ENCODE peak calls at places on chromosomes 3 and 15, in ten cellular contexts. One of them, this sample, is unnamed.

GRCh38 chr3:127915115-127915936 is at the start of gene KBTBD12:
- DNase-seq in fibroblast of pulmonary artery: no peak
- DNase-seq in suprapubic skin: no peak
- DNase-seq in heart left ventricle: peak; percentile 70
- DNase-seq in mesenchymal stem cell: no peak
- DNase-seq in cardiac muscle cell: peak; percentile 43
- DNase-seq in GM12865: no peak
- DNase-seq in colonic mucosa: peak; percentile 57
- DNase-seq in BJ: no peak
- DNase-seq in fibroblast of lung: no peak
- DNase-seq in this sample: no peak

GRCh38 chr15:29652595-29652994 is 169.7 kb downstream of the TJP1 start:
- DNase-seq in GM12865: no peak
- DNase-seq in BJ: no peak
- DNase-seq in heart left ventricle: no peak
- DNase-seq in cardiac muscle cell: no peak
- DNase-seq in suprapubic skin: no peak
- DNase-seq in fibroblast of pulmonary artery: no peak
- DNase-seq in fibroblast of lung: no peak
- DNase-seq in colonic mucosa: no peak
- DNase-seq in mesenchymal stem cell: no peak
- DNase-seq in this sample: no peak

GRCh38 chr15:60840306-60840702 is 361.4 kb upstream of the ICE2 start:
- DNase-seq in BJ: no peak
- DNase-seq in mesenchymal stem cell: peak; percentile 31
- DNase-seq in suprapubic skin: no peak
- DNase-seq in colonic mucosa: no peak
- DNase-seq in cardiac muscle cell: no peak
- DNase-seq in heart left ventricle: no peak
- DNase-seq in fibroblast of pulmonary artery: peak; percentile 42
- DNase-seq in GM12865: no peak
- DNase-seq in fibroblast of lung: no peak
- DNase-seq in this sample: no peak

GRCh38 chr3:138675393-138675792 is 66.8 kb downstream of the FAIM start:
- DNase-seq in suprapubic skin: no peak
- DNase-seq in mesenchymal stem cell: peak; percentile 65
- DNase-seq in fibroblast of lung: peak; percentile 40
- DNase-seq in colonic mucosa: no peak
- DNase-seq in cardiac muscle cell: no peak
- DNase-seq in fibroblast of pulmonary artery: peak; percentile 35
- DNase-seq in BJ: no peak
- DNase-seq in heart left ventricle: no peak
- DNase-seq in GM12865: no peak
- DNase-seq in this sample: peak; percentile 41

GRCh38 chr3:128875556-128876120 is 3.8 kb upstream of the ACAD9 start:
- DNase-seq in mesenchymal stem cell: peak; percentile 41
- DNase-seq in GM12865: peak; percentile 54
- DNase-seq in colonic mucosa: peak; percentile 28
- DNase-seq in heart left ventricle: peak; percentile 27
- DNase-seq in suprapubic skin: no peak
- DNase-seq in fibroblast of pulmonary artery: peak; percentile 23
- DNase-seq in fibroblast of lung: peak; percentile 12
- DNase-seq in cardiac muscle cell: peak; percentile 55
- DNase-seq in BJ: no peak
- DNase-seq in this sample: peak; percentile 21

GRCh38 chr15:29669823-29670222 is 152.4 kb downstream of the TJP1 start:
- DNase-seq in cardiac muscle cell: no peak
- DNase-seq in BJ: no peak
- DNase-seq in colonic mucosa: no peak
- DNase-seq in fibroblast of lung: no peak
- DNase-seq in mesenchymal stem cell: peak; percentile 26
- DNase-seq in heart left ventricle: no peak
- DNase-seq in fibroblast of pulmonary artery: peak; percentile 36
- DNase-seq in GM12865: peak; percentile 8
- DNase-seq in suprapubic skin: no peak
- DNase-seq in this sample: peak; percentile 87

GRCh38 chr15:74768771-74769342 is 13.0 kb upstream of the CSK start:
- DNase-seq in GM12865: peak; percentile 66
- DNase-seq in cardiac muscle cell: peak; percentile 79
- DNase-seq in fibroblast of lung: peak; percentile 52
- DNase-seq in heart left ventricle: peak; percentile 57
- DNase-seq in mesenchymal stem cell: peak; percentile 67
- DNase-seq in fibroblast of pulmonary artery: peak; percentile 53
- DNase-seq in colonic mucosa: peak; percentile 54
- DNase-seq in BJ: no peak
- DNase-seq in suprapubic skin: no peak
- DNase-seq in this sample: peak; percentile 58

GRCh38 chr3:58011580-58011979 is 3.4 kb downstream of the FLNB start:
- DNase-seq in heart left ventricle: no peak
- DNase-seq in fibroblast of lung: no peak
- DNase-seq in fibroblast of pulmonary artery: no peak
- DNase-seq in cardiac muscle cell: no peak
- DNase-seq in mesenchymal stem cell: no peak
- DNase-seq in colonic mucosa: no peak
- DNase-seq in suprapubic skin: no peak
- DNase-seq in GM12865: no peak
- DNase-seq in BJ: no peak
- DNase-seq in this sample: no peak

GRCh38 chr3:158104346-158105020 is 1.7 kb downstream of the SHOX2 start:
- DNase-seq in fibroblast of pulmonary artery: no peak
- DNase-seq in BJ: no peak
- DNase-seq in fibroblast of lung: no peak
- DNase-seq in cardiac muscle cell: no peak
- DNase-seq in colonic mucosa: no peak
- DNase-seq in heart left ventricle: no peak
- DNase-seq in mesenchymal stem cell: peak; percentile 28
- DNase-seq in GM12865: no peak
- DNase-seq in suprapubic skin: no peak
- DNase-seq in this sample: no peak

GRCh38 chr3:158103131-158103955 is 2.9 kb downstream of the SHOX2 start:
- DNase-seq in GM12865: no peak
- DNase-seq in colonic mucosa: peak; percentile 26
- DNase-seq in cardiac muscle cell: no peak
- DNase-seq in BJ: no peak
- DNase-seq in suprapubic skin: peak; percentile 76
- DNase-seq in fibroblast of pulmonary artery: no peak
- DNase-seq in heart left ventricle: peak; percentile 12
- DNase-seq in fibroblast of lung: no peak
- DNase-seq in mesenchymal stem cell: peak; percentile 30
- DNase-seq in this sample: no peak

GRCh38 chr3:158102660-158103085 is 3.5 kb downstream of the SHOX2 start:
- DNase-seq in colonic mucosa: no peak
- DNase-seq in fibroblast of pulmonary artery: no peak
- DNase-seq in mesenchymal stem cell: no peak
- DNase-seq in BJ: no peak
- DNase-seq in cardiac muscle cell: no peak
- DNase-seq in GM12865: no peak
- DNase-seq in fibroblast of lung: no peak
- DNase-seq in heart left ventricle: no peak
- DNase-seq in suprapubic skin: no peak
- DNase-seq in this sample: no peak

GRCh38 chr3:158105124-158105709 is 1.0 kb downstream of the SHOX2 start:
- DNase-seq in cardiac muscle cell: no peak
- DNase-seq in colonic mucosa: no peak
- DNase-seq in fibroblast of lung: no peak
- DNase-seq in fibroblast of pulmonary artery: no peak
- DNase-seq in heart left ventricle: peak; percentile 9
- DNase-seq in GM12865: no peak
- DNase-seq in suprapubic skin: no peak
- DNase-seq in mesenchymal stem cell: peak; percentile 23
- DNase-seq in BJ: no peak
- DNase-seq in this sample: no peak

GRCh38 chr3:158103956-158104338 is 2.3 kb downstream of the SHOX2 start:
- DNase-seq in heart left ventricle: peak; percentile 5
- DNase-seq in mesenchymal stem cell: peak; percentile 24
- DNase-seq in fibroblast of pulmonary artery: no peak
- DNase-seq in BJ: no peak
- DNase-seq in GM12865: no peak
- DNase-seq in cardiac muscle cell: no peak
- DNase-seq in colonic mucosa: no peak
- DNase-seq in fibroblast of lung: no peak
- DNase-seq in suprapubic skin: no peak
- DNase-seq in this sample: no peak
- H3K4me3 ChIP-seq in heart left ventricle: peak overlapping the region; percentile 44
- H3K4me3 ChIP-seq in mesenchymal stem cell: peak overlapping the region; percentile 86
- H3K4me3 ChIP-seq in fibroblast of pulmonary artery: peak overlapping the region; percentile 33
- H3K4me3 ChIP-seq in BJ: peak overlapping the region; percentile 62
- H3K4me3 ChIP-seq in GM12865: no peak overlapping the region
- H3K4me3 ChIP-seq in cardiac muscle cell: no peak overlapping the region
- H3K4me3 ChIP-seq in colonic mucosa: no peak overlapping the region
- H3K4me3 ChIP-seq in fibroblast of lung: peak overlapping the region; percentile 42
- H3K4me3 ChIP-seq in suprapubic skin: peak overlapping the region; percentile 55
- H3K4me3 ChIP-seq in this sample: no peak overlapping the region

GRCh38 chr3:44981220-44981619 is 5.2 kb downstream of the EXOSC7 start:
- DNase-seq in fibroblast of lung: no peak
- DNase-seq in BJ: no peak
- DNase-seq in fibroblast of pulmonary artery: peak; percentile 20
- DNase-seq in heart left ventricle: no peak
- DNase-seq in suprapubic skin: no peak
- DNase-seq in mesenchymal stem cell: no peak
- DNase-seq in colonic mucosa: no peak
- DNase-seq in cardiac muscle cell: no peak
- DNase-seq in GM12865: no peak
- DNase-seq in this sample: peak; percentile 74

GRCh38 chr3:44981751-44982150 is 5.7 kb downstream of the EXOSC7 start:
- DNase-seq in BJ: no peak
- DNase-seq in colonic mucosa: no peak
- DNase-seq in fibroblast of pulmonary artery: no peak
- DNase-seq in GM12865: peak; percentile 28
- DNase-seq in mesenchymal stem cell: no peak
- DNase-seq in fibroblast of lung: no peak
- DNase-seq in cardiac muscle cell: no peak
- DNase-seq in heart left ventricle: no peak
- DNase-seq in suprapubic skin: no peak
- DNase-seq in this sample: no peak

GRCh38 chr3:44970916-44971490 is 5.0 kb downstream of the ZDHHC3 start:
- DNase-seq in heart left ventricle: no peak
- DNase-seq in mesenchymal stem cell: no peak
- DNase-seq in BJ: no peak
- DNase-seq in colonic mucosa: no peak
- DNase-seq in fibroblast of pulmonary artery: no peak
- DNase-seq in cardiac muscle cell: no peak
- DNase-seq in suprapubic skin: no peak
- DNase-seq in fibroblast of lung: no peak
- DNase-seq in GM12865: no peak
- DNase-seq in this sample: peak; percentile 34

GRCh38 chr3:44974406-44974805 is 1.6 kb downstream of the ZDHHC3 start:
- DNase-seq in suprapubic skin: no peak
- DNase-seq in BJ: no peak
- DNase-seq in GM12865: no peak
- DNase-seq in fibroblast of lung: no peak
- DNase-seq in mesenchymal stem cell: no peak
- DNase-seq in fibroblast of pulmonary artery: no peak
- DNase-seq in colonic mucosa: peak; percentile 84
- DNase-seq in cardiac muscle cell: no peak
- DNase-seq in heart left ventricle: no peak
- DNase-seq in this sample: no peak

GRCh38 chr3:44976002-44976815 is at the start of the genes EXOSC7 and ZDHHC3:
- DNase-seq in heart left ventricle: peak; percentile 90
- DNase-seq in mesenchymal stem cell: peak; percentile 88
- DNase-seq in fibroblast of pulmonary artery: peak; percentile 87
- DNase-seq in fibroblast of lung: peak; percentile 85
- DNase-seq in GM12865: peak; percentile 92
- DNase-seq in BJ: no peak
- DNase-seq in suprapubic skin: peak; percentile 91
- DNase-seq in cardiac muscle cell: peak; percentile 93
- DNase-seq in colonic mucosa: peak; percentile 89
- DNase-seq in this sample: peak; percentile 95
- H3K4me3 ChIP-seq in heart left ventricle: peak within 1 kb of the TSS; percentile 80
- H3K4me3 ChIP-seq in mesenchymal stem cell: peak within 1 kb of the TSS; percentile 100
- H3K4me3 ChIP-seq in fibroblast of pulmonary artery: peak within 1 kb of the TSS; percentile 98
- H3K4me3 ChIP-seq in fibroblast of lung: peak within 1 kb of the TSS; percentile 94
- H3K4me3 ChIP-seq in GM12865: peak within 1 kb of the TSS; percentile 100
- H3K4me3 ChIP-seq in BJ: peak within 1 kb of the TSS; percentile 97
- H3K4me3 ChIP-seq in suprapubic skin: peak within 1 kb of the TSS; percentile 92
- H3K4me3 ChIP-seq in cardiac muscle cell: peak within 1 kb of the TSS; percentile 93
- H3K4me3 ChIP-seq in colonic mucosa: peak within 1 kb of the TSS; percentile 87
- H3K4me3 ChIP-seq in this sample: peak within 1 kb of the TSS; percentile 95

GRCh38 chr15:22949074-22949547 is 31.1 kb downstream of the CYFIP1 start:
- DNase-seq in cardiac muscle cell: peak; percentile 26
- DNase-seq in mesenchymal stem cell: peak; percentile 72
- DNase-seq in colonic mucosa: peak; percentile 59
- DNase-seq in fibroblast of lung: peak; percentile 59
- DNase-seq in GM12865: peak; percentile 55
- DNase-seq in fibroblast of pulmonary artery: peak; percentile 81
- DNase-seq in heart left ventricle: peak; percentile 72
- DNase-seq in BJ: peak; percentile 4
- DNase-seq in suprapubic skin: no peak
- DNase-seq in this sample: peak; percentile 60
- H3K4me3 ChIP-seq in cardiac muscle cell: no peak overlapping the region
- H3K4me3 ChIP-seq in mesenchymal stem cell: peak overlapping the region; percentile 76
- H3K4me3 ChIP-seq in colonic mucosa: no peak overlapping the region
- H3K4me3 ChIP-seq in fibroblast of lung: no peak overlapping the region
- H3K4me3 ChIP-seq in GM12865: peak overlapping the region; percentile 25
- H3K4me3 ChIP-seq in fibroblast of pulmonary artery: peak overlapping the region; percentile 0
- H3K4me3 ChIP-seq in heart left ventricle: peak overlapping the region; percentile 31
- H3K4me3 ChIP-seq in BJ: no peak overlapping the region
- H3K4me3 ChIP-seq in suprapubic skin: no peak overlapping the region
- H3K4me3 ChIP-seq in this sample: no peak overlapping the region

GRCh38 chr3:101852983-101853382 is 3.7 kb downstream of the NFKBIZ start:
- DNase-seq in suprapubic skin: no peak
- DNase-seq in heart left ventricle: no peak
- DNase-seq in colonic mucosa: no peak
- DNase-seq in fibroblast of lung: no peak
- DNase-seq in BJ: no peak
- DNase-seq in fibroblast of pulmonary artery: no peak
- DNase-seq in mesenchymal stem cell: no peak
- DNase-seq in cardiac muscle cell: no peak
- DNase-seq in GM12865: no peak
- DNase-seq in this sample: no peak

GRCh38 chr3:101852315-101852714 is 3.0 kb downstream of the NFKBIZ start:
- DNase-seq in colonic mucosa: no peak
- DNase-seq in fibroblast of pulmonary artery: no peak
- DNase-seq in cardiac muscle cell: no peak
- DNase-seq in mesenchymal stem cell: no peak
- DNase-seq in fibroblast of lung: no peak
- DNase-seq in suprapubic skin: no peak
- DNase-seq in BJ: no peak
- DNase-seq in GM12865: no peak
- DNase-seq in heart left ventricle: no peak
- DNase-seq in this sample: no peak

GRCh38 chr3:101850327-101851048 is 1.2 kb downstream of the NFKBIZ start:
- DNase-seq in cardiac muscle cell: no peak
- DNase-seq in mesenchymal stem cell: peak; percentile 77
- DNase-seq in fibroblast of lung: peak; percentile 77
- DNase-seq in suprapubic skin: no peak
- DNase-seq in GM12865: peak; percentile 83
- DNase-seq in fibroblast of pulmonary artery: peak; percentile 79
- DNase-seq in heart left ventricle: no peak
- DNase-seq in BJ: no peak
- DNase-seq in colonic mucosa: no peak
- DNase-seq in this sample: no peak

GRCh38 chr3:101851072-101851471 is 1.8 kb downstream of the NFKBIZ start:
- DNase-seq in fibroblast of pulmonary artery: no peak
- DNase-seq in suprapubic skin: no peak
- DNase-seq in colonic mucosa: no peak
- DNase-seq in BJ: no peak
- DNase-seq in cardiac muscle cell: no peak
- DNase-seq in GM12865: no peak
- DNase-seq in heart left ventricle: no peak
- DNase-seq in mesenchymal stem cell: peak; percentile 43
- DNase-seq in fibroblast of lung: no peak
- DNase-seq in this sample: no peak

DNA sequence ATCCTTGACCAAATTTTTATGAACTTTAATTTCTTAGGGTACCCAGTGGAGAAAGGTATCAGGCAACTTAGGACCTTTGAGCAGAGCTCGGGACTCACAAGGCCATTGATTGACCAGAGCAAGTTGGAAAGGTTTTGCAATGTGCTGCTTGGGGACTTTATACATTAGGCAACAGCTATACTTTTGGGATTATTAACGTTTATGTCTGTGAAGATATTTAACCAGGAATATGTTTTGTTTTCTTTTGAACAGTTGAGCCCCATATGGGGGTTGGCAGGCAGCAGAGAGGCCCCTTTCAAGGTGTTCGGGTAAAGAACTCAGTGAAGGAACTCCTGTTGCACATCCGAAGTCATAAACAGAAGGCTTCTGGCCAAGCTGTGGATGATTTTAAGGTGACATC is 2.5 kb downstream of the NFKBIZ start:
- DNase-seq in mesenchymal stem cell: peak; percentile 59
- DNase-seq in BJ: no peak
- DNase-seq in cardiac muscle cell: no peak
- DNase-seq in suprapubic skin: no peak
- DNase-seq in heart left ventricle: no peak
- DNase-seq in GM12865: no peak
- DNase-seq in fibroblast of lung: no peak
- DNase-seq in fibroblast of pulmonary artery: no peak
- DNase-seq in colonic mucosa: no peak
- DNase-seq in this sample: no peak
- H3K4me3 ChIP-seq in mesenchymal stem cell: peak overlapping the region; percentile 92
- H3K4me3 ChIP-seq in BJ: peak overlapping the region; percentile 67
- H3K4me3 ChIP-seq in cardiac muscle cell: peak overlapping the region; percentile 97
- H3K4me3 ChIP-seq in suprapubic skin: peak overlapping the region; percentile 84
- H3K4me3 ChIP-seq in heart left ventricle: peak overlapping the region; percentile 96
- H3K4me3 ChIP-seq in GM12865: peak overlapping the region; percentile 91
- H3K4me3 ChIP-seq in fibroblast of lung: peak overlapping the region; percentile 97
- H3K4me3 ChIP-seq in fibroblast of pulmonary artery: peak overlapping the region; percentile 85
- H3K4me3 ChIP-seq in colonic mucosa: peak overlapping the region; percentile 85
- H3K4me3 ChIP-seq in this sample: peak overlapping the region; percentile 88

This sample was measured in epithelial cell of esophagus.